ENCODE peak calls at places on chromosomes 11 and 22, in four cellular contexts. One of them, this sample, is unnamed.

GRCh38 chr11:64545605-64546004 is 45.4 kb upstream of the SLC22A12 start:
- DNase-seq in A172: peak; percentile 86
- DNase-seq in NCI-H524: no peak
- DNase-seq in GDM1: no peak
- DNase-seq in this sample: no peak

GRCh38 chr11:23932485-23932898 is 564.4 kb upstream of the LUZP2 start:
- DNase-seq in NCI-H524: no peak
- DNase-seq in A172: peak; percentile 50
- DNase-seq in GDM1: no peak
- DNase-seq in this sample: no peak

GRCh38 chr22:49119551-49119952 is 708.1 kb downstream of the BRD1 start:
- DNase-seq in GDM1: no peak
- DNase-seq in NCI-H524: no peak
- DNase-seq in A172: no peak
- DNase-seq in this sample: no peak

GRCh38 chr11:116844722-116845121 is 7.3 kb upstream of the APOA1 start:
- DNase-seq in A172: no peak
- DNase-seq in NCI-H524: no peak
- DNase-seq in GDM1: no peak
- DNase-seq in this sample: no peak

GRCh38 chr11:35234836-35235235 is 95.9 kb downstream of the CD44 start:
- DNase-seq in A172: no peak
- DNase-seq in NCI-H524: no peak
- DNase-seq in GDM1: no peak
- DNase-seq in this sample: no peak

GRCh38 chr11:9697766-9698165 is 33.9 kb downstream of the SWAP70 start:
- DNase-seq in NCI-H524: no peak
- DNase-seq in A172: no peak
- DNase-seq in GDM1: no peak
- DNase-seq in this sample: no peak

GRCh38 chr22:31135706-31136105 is 4.6 kb downstream of the PLA2G3 start:
- DNase-seq in A172: no peak
- DNase-seq in GDM1: no peak
- DNase-seq in NCI-H524: no peak
- DNase-seq in this sample: no peak

GRCh38 chr11:64559351-64560138 is 31.5 kb upstream of the SLC22A12 start:
- DNase-seq in GDM1: no peak
- DNase-seq in NCI-H524: no peak
- DNase-seq in A172: no peak
- DNase-seq in this sample: no peak

GRCh38 chr11:62922653-62923371 is 1.6 kb upstream of the CHRM1 start:
- DNase-seq in NCI-H524: no peak
- DNase-seq in A172: no peak
- DNase-seq in GDM1: no peak
- DNase-seq in this sample: no peak

GRCh38 chr11:16299884-16300778 is 56.2 kb downstream of the SOX6 start:
- DNase-seq in GDM1: no peak
- DNase-seq in A172: no peak
- DNase-seq in NCI-H524: no peak
- DNase-seq in this sample: no peak

GRCh38 chr11:44573333-44573732 is 7.9 kb downstream of the CD82 start:
- DNase-seq in A172: no peak
- DNase-seq in NCI-H524: no peak
- DNase-seq in GDM1: no peak
- DNase-seq in this sample: no peak

GRCh38 chr11:134532176-134532920 is 120.3 kb upstream of the B3GAT1 start:
- DNase-seq in A172: no peak
- DNase-seq in NCI-H524: peak; percentile 82
- DNase-seq in GDM1: no peak
- DNase-seq in this sample: no peak

GRCh38 chr11:15654397-15654915 is 539.7 kb downstream of the INSC start:
- DNase-seq in GDM1: no peak
- DNase-seq in NCI-H524: no peak
- DNase-seq in A172: no peak
- DNase-seq in this sample: no peak

GRCh38 chr11:68297812-68298658 is 14.4 kb upstream of the LRP5 start:
- DNase-seq in GDM1: peak; percentile 62
- DNase-seq in NCI-H524: peak; percentile 11
- DNase-seq in A172: peak; percentile 54
- DNase-seq in this sample: peak; percentile 77

This sample was measured in cardiac muscle cell.